ENCODE peak calls at places on chromosome 19, in six cellular contexts. I, U, F, D, Q and H are unnamed samples.

GRCh38 chr19:14114854-14115253 is 2.7 kb downstream of the PRKACA start:
- DNase-seq in F (peak), U (no peak), D (peak), I (peak), Q (peak), H (peak)

GRCh38 chr19:6216996-6217751 is 62.6 kb downstream of the MLLT1 start:
- DNase-seq in U (peak), Q (peak), D (no peak), I (no peak), F (peak), H (no peak)

GRCh38 chr19:41707502-41707812 is 969 bp upstream of the CEACAM5 start:
- DNase-seq in U (no peak), Q (no peak), D (no peak), I (no peak), F (no peak), H (no peak)

GRCh38 chr19:55597493-55597892 is 1.8 kb downstream of the FIZ1 start:
- DNase-seq in D (no peak), F (peak), Q (no peak), I (no peak), U (no peak), H (no peak)

GRCh38 chr19:45581576-45581975 is 3.0 kb downstream of the OPA3 start:
- DNase-seq in U (no peak), D (no peak), I (no peak), F (no peak), Q (no peak), H (no peak)

GRCh38 chr19:53333071-53333465 is 481 bp upstream of the ZNF845 start:
- DNase-seq in Q (peak), I (peak), F (peak), D (no peak), U (no peak), H (peak)

GRCh38 chr19:45515081-45515624 is 7.9 kb downstream of the VASP start:
- DNase-seq in D (no peak), Q (no peak), U (no peak), F (peak), I (no peak), H (no peak)

GRCh38 chr19:50861496-50862286 is 7.0 kb downstream of the KLK3 start:
- DNase-seq in Q (no peak), D (no peak), F (no peak), I (no peak), U (no peak), H (no peak)

GRCh38 chr19:48490980-48491792 is 20.4 kb downstream of the LMTK3 start:
- DNase-seq in F (peak), Q (no peak), D (no peak), I (no peak), U (no peak), H (no peak)

GRCh38 chr19:49645995-49646394 is 4.0 kb downstream of the SCAF1 start:
- DNase-seq in Q (no peak), F (no peak), I (no peak), D (no peak), U (no peak), H (no peak)

GRCh38 chr19:45507864-45508680 is 793 bp downstream of the VASP start:
- DNase-seq in F (peak), D (peak), Q (no peak), I (no peak), U (no peak), H (peak)

GRCh38 chr19:36441339-36441738 is 22.9 kb upstream of the ZFP82 start:
- DNase-seq in F (no peak), Q (no peak), I (no peak), U (no peak), D (no peak), H (no peak)

GRCh38 chr19:19558636-19559035 is 20.6 kb downstream of the CILP2 start:
- DNase-seq in F (no peak), D (no peak), Q (no peak), I (no peak), U (no peak), H (no peak)

GRCh38 chr19:42563352-42564210 is 31.1 kb downstream of the CEACAM8 start:
- DNase-seq in U (no peak), D (peak), F (no peak), I (peak), Q (peak), H (peak)

GRCh38 chr19:46704379-46705076 is 12.4 kb downstream of the PRKD2 start:
- DNase-seq in U (no peak), I (peak), D (peak), Q (peak), F (peak), H (peak)

GRCh38 chr19:33686687-33687541 is 65.2 kb downstream of the CHST8 start:
- DNase-seq in D (no peak), F (no peak), Q (no peak), U (peak), I (no peak), H (no peak)

GRCh38 chr19:46368116-46368515 is 21.2 kb downstream of the PPP5C start:
- DNase-seq in D (no peak), U (no peak), Q (no peak), I (no peak), F (no peak), H (no peak)

GRCh38 chr19:34308381-34309367 is 54.3 kb downstream of the GARRE1 start:
- DNase-seq in I (no peak), D (peak), F (no peak), U (no peak), Q (no peak), H (no peak)

GRCh38 chr19:814108-815078 is 7.4 kb downstream of the PLPPR3 start:
- DNase-seq in U (no peak), D (no peak), I (no peak), F (no peak), Q (peak), H (no peak)

GRCh38 chr19:35768082-35768421 is 7.3 kb upstream of the ARHGAP33 start:
- DNase-seq in U (no peak), I (no peak), D (no peak), F (no peak), Q (no peak), H (no peak)

GRCh38 chr19:17555929-17556813 is 722 bp downstream of the COLGALT1 start:
- DNase-seq in F (peak), I (peak), Q (peak), U (peak), D (peak), H (peak)

GRCh38 chr19:4972509-4973230 is 3.8 kb downstream of the KDM4B start:
- DNase-seq in I (no peak), D (peak), Q (no peak), U (no peak), F (peak), H (no peak)

GRCh38 chr19:35166100-35167063 is 11.8 kb downstream of the FXYD5 start:
- DNase-seq in U (no peak), Q (no peak), F (no peak), I (no peak), D (no peak), H (no peak)

GRCh38 chr19:9793051-9793591 is 24.6 kb upstream of the ZNF846 start:
- DNase-seq in U (peak), Q (no peak), I (peak), F (no peak), D (peak), H (no peak)

GRCh38 chr19:33473644-33474305 is 47.8 kb downstream of the PEPD start:
- DNase-seq in Q (no peak), U (no peak), F (no peak), D (peak), I (no peak), H (no peak)

GRCh38 chr19:947707-948533 is 22.1 kb downstream of the ARID3A start:
- DNase-seq in I (no peak), F (peak), U (no peak), Q (no peak), D (no peak), H (no peak)

DNA sequence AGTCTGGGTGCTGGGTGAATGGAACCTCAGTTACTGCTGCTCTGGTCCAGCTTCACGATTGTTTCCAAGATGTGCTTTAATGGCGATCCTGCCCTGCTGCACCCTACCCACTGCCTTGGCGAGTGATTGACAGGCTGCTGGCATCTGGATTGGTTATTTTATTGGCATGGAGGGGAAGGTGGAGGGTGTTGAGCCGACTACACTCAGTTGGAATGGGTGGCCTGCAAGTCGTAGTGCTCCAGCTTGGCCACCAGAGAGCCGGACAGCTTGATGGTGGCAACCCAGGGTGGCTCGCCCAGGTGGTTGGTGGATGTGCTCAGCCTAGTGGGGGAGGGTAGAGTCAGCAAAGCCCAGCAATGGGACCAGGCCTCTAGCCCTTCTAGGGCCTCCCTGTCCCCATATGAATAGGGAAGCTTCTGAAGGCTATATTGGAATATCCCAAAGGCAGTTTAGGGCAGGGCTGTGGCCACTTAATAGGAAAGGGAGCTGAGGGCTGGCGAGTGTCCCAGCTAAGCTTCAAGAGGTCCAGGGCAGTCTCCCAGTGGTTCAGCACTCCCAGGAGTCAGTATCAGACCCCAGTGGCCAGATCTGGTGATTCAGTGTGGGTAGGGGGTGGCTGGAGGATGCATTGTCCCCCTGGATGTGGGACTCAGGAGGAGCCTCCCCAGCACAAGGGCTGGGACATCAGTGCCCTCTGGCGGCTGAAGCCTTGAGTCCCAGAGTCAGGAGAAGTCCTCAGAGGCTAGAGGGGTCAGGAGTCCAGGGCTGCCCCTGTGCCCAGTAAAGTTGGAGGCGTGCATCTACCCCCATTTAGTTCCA is 3.4 kb downstream of the GGN start:
- DNase-seq in D (peak), I (no peak), Q (no peak), F (no peak), U (no peak), H (peak)
- TF ChIP-seq CTCF in D (peak), I (no peak), Q (peak), F (no peak), U (no peak), H (no peak)

GRCh38 chr19:30664358-30665058 is 292.3 kb downstream of the ZNF536 start:
- DNase-seq in Q (no peak), U (peak), I (no peak), D (peak), F (no peak), H (no peak)
- TF ChIP-seq CTCF in Q (peak), U (peak), I (peak), D (no peak), F (no peak), H (peak)

DNA sequence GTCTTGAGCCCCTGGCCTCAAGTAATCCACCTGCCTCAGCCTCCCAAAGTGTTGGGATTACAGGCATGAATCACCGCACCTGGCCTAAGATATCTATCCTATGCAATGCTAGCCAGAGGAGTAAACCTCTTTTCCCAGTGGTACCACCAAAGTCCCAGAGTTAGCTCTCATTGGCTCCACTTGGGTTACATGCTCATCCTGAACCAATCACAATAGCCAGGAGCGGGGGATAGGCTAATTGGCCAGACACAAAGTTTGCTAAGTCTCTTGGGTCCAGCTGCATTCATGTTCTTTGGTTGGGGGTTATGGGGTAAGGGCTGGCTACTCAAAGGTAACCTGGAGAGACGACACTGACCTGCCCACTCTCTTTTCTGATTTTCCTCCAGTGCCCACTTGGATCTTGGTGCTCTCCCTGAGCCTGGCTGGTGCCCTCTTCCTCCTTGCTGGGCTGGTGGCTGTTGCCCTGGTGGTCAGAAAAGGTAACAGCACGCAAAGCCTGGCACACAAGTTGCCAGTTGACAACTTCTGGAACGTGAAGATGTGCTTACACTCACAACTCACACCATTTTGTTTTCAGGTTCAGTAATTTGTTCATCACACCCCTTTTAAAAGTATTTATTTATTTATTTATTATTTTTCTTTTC is 7.8 kb downstream of the C19orf38 start:
- DNase-seq in I (no peak), U (no peak), F (no peak), Q (no peak), D (peak), H (peak)
- TF ChIP-seq CTCF in I (peak), U (no peak), F (peak), Q (peak), D (peak), H (peak)

GRCh38 chr19:3098141-3098514 is 4.0 kb downstream of the GNA11 start:
- DNase-seq in I (no peak), U (no peak), F (peak), D (peak), Q (no peak), H (no peak)
- TF ChIP-seq CTCF in I (no peak), U (no peak), F (peak), D (peak), Q (no peak), H (no peak)

GRCh38 chr19:2221918-2222317 is 14.2 kb downstream of the PLEKHJ1 start:
- DNase-seq in I (no peak), U (no peak), F (no peak), Q (no peak), D (no peak), H (peak)
- TF ChIP-seq CTCF in I (peak), U (peak), F (peak), Q (peak), D (peak), H (no peak)